ENCODE peak calls at places on chromosomes 6 and 20, in six cellular contexts. Y, P, S, C, Z and O are unnamed samples.

GRCh38 chr6:131173680-131174079 is 38.4 kb downstream of the AKAP7 start:
- DNase-seq in C (no peak), Z (peak; percentile 27), P (peak; percentile 37), Y (no peak), S (no peak), O (no peak)

GRCh38 chr6:2798586-2799134 is 33.5 kb downstream of the WRNIP1 start:
- DNase-seq in C (no peak), S (no peak), P (no peak), Y (no peak), Z (no peak), O (no peak)

GRCh38 chr20:51023617-51024155 is 779 bp upstream of the KCNG1 start:
- DNase-seq in Y (no peak), Z (no peak), C (no peak), S (no peak), P (no peak), O (no peak)

GRCh38 chr6:89597988-89598387 is 40.6 kb downstream of the LYRM2 start:
- DNase-seq in Y (no peak), C (no peak), P (peak; percentile 22), S (peak; percentile 7), Z (peak; percentile 37), O (peak; percentile 22)

GRCh38 chr6:137402143-137402542 is 92.1 kb downstream of the OLIG3 start:
- DNase-seq in Z (no peak), P (no peak), S (no peak), C (no peak), Y (no peak), O (no peak)

GRCh38 chr6:159279790-159280277 is 110.6 kb downstream of the FNDC1 start:
- DNase-seq in C (no peak), S (no peak), Z (no peak), P (no peak), Y (no peak), O (no peak)

GRCh38 chr6:52389626-52390360 is 27.8 kb downstream of the PAQR8 start:
- DNase-seq in Y (no peak), Z (peak; percentile 69), P (no peak), C (no peak), S (peak; percentile 79), O (no peak)

GRCh38 chr6:156957931-156958547 is 180.9 kb downstream of the ARID1B start:
- DNase-seq in Y (no peak), S (peak; percentile 21), P (no peak), C (peak; percentile 41), Z (no peak), O (no peak)

GRCh38 chr6:155782320-155782730 is 326.7 kb upstream of the NOX3 start:
- DNase-seq in P (peak; percentile 70), Z (peak; percentile 96), C (no peak), Y (no peak), S (no peak), O (no peak)

GRCh38 chr6:36247691-36248090 is 22.2 kb upstream of the PNPLA1 start:
- DNase-seq in Z (peak; percentile 64), Y (no peak), C (no peak), S (no peak), P (no peak), O (no peak)

GRCh38 chr6:121302882-121303281 is 31.4 kb downstream of the TBC1D32 start:
- DNase-seq in P (no peak), Y (no peak), C (no peak), S (no peak), Z (no peak), O (no peak)

GRCh38 chr6:159217595-159218275 is 48.5 kb downstream of the FNDC1 start:
- DNase-seq in C (peak; percentile 60), P (peak; percentile 23), S (peak; percentile 33), Y (no peak), Z (peak; percentile 59), O (peak; percentile 52)

GRCh38 chr6:116955773-116956172 is 78.7 kb downstream of the RFX6 start:
- DNase-seq in Y (no peak), C (no peak), P (no peak), S (no peak), Z (no peak), O (no peak)

GRCh38 chr6:3349388-3350251 is 90.9 kb downstream of the PSMG4 start:
- DNase-seq in S (no peak), C (no peak), Y (no peak), P (no peak), Z (no peak), O (no peak)

GRCh38 chr20:23753589-23753988 is 2.9 kb upstream of the CST1 start:
- DNase-seq in Z (no peak), S (no peak), C (no peak), P (no peak), Y (no peak), O (no peak)

GRCh38 chr6:166786704-166787293 is 159.7 kb upstream of the RPS6KA2 start:
- DNase-seq in C (peak; percentile 72), Z (peak; percentile 66), Y (no peak), P (peak; percentile 45), S (peak; percentile 24), O (peak; percentile 25)

GRCh38 chr20:40279390-40279789 is 409.6 kb downstream of the MAFB start:
- DNase-seq in P (peak; percentile 70), Z (peak; percentile 82), Y (no peak), S (no peak), C (peak; percentile 56), O (peak; percentile 30)

GRCh38 chr20:25361287-25361683 is 29.4 kb downstream of the ABHD12 start:
- DNase-seq in C (no peak), Z (peak; percentile 63), Y (no peak), S (no peak), P (peak; percentile 11), O (no peak)

GRCh38 chr6:142421285-142422202 is 119.7 kb downstream of the ADGRG6 start:
- DNase-seq in Z (peak; percentile 46), Y (no peak), P (no peak), C (no peak), S (no peak), O (no peak)

GRCh38 chr6:113971786-113972185 is 838 bp upstream of the HDAC2 start:
- DNase-seq in C (no peak), S (no peak), Z (no peak), Y (no peak), P (no peak), O (peak; percentile 20)

GRCh38 chr6:12288844-12289654 is 1.1 kb upstream of the EDN1 start:
- DNase-seq in P (peak; percentile 49), C (peak; percentile 22), Z (peak; percentile 73), S (peak; percentile 78), Y (no peak), O (peak; percentile 39)

GRCh38 chr20:29497261-29497671 is 1760.2 kb upstream of the DEFB115 start:
- DNase-seq in P (no peak), S (peak; percentile 57), Y (no peak), C (no peak), Z (no peak), O (peak; percentile 0)